ENCODE peak calls at places on chromosomes 12 and 14, in nine cellular contexts. W, H, E, U, B, Q, Y, X and A are unnamed samples.

GRCh38 chr12:55707841-55708694 is at the start of gene ITGA7:
- DNase-seq in W (peak; percentile 84), H (peak; percentile 92), E (peak; percentile 45), U (peak; percentile 47), B (no peak), Q (peak; percentile 62), Y (peak; percentile 65), X (peak; percentile 78), A (no peak)

GRCh38 chr12:48815281-48816110 is 2.8 kb upstream of the CACNB3 start:
- DNase-seq in W (peak; percentile 67), H (peak; percentile 92), E (no peak), U (no peak), B (no peak), Q (peak; percentile 92), Y (peak; percentile 49), X (peak; percentile 92), A (no peak)

GRCh38 chr14:68952544-68953535 is 26.3 kb downstream of the ACTN1 start:
- DNase-seq in W (no peak), H (peak; percentile 85), E (no peak), U (no peak), B (no peak), Q (peak; percentile 86), Y (no peak), X (peak; percentile 90), A (no peak)

GRCh38 chr12:108589028-108589839 is 8.7 kb downstream of the TMEM119 start:
- DNase-seq in W (no peak), H (no peak), E (no peak), U (no peak), B (no peak), Q (no peak), Y (no peak), X (peak; percentile 78), A (no peak)

GRCh38 chr12:46547421-46548340 is 175.1 kb upstream of the SLC38A2 start:
- DNase-seq in W (no peak), H (no peak), E (no peak), U (no peak), B (no peak), Q (peak; percentile 27), Y (no peak), X (peak; percentile 46), A (no peak)

GRCh38 chr12:14367097-14367661 is 1.7 kb downstream of the ATF7IP start:
- DNase-seq in W (no peak), H (no peak), E (no peak), U (no peak), B (no peak), Q (peak; percentile 8), Y (no peak), X (no peak), A (no peak)

GRCh38 chr12:86349196-86349595 is 93.0 kb upstream of the MGAT4C start:
- DNase-seq in W (no peak), H (no peak), E (no peak), U (no peak), B (no peak), Q (no peak), Y (no peak), X (no peak), A (no peak)

GRCh38 chr12:104695453-104696148 is 238.9 kb downstream of the CHST11 start:
- DNase-seq in W (no peak), H (no peak), E (peak; percentile 54), U (peak; percentile 64), B (peak; percentile 42), Q (peak; percentile 87), Y (peak; percentile 78), X (peak; percentile 53), A (peak; percentile 76)

GRCh38 chr14:95896628-95897027 is 20.0 kb downstream of the TUNAR start:
- DNase-seq in W (no peak), H (no peak), E (no peak), U (no peak), B (no peak), Q (no peak), Y (no peak), X (no peak), A (no peak)

GRCh38 chr12:85825751-85826150 is 10.5 kb downstream of the RASSF9 start:
- DNase-seq in W (no peak), H (no peak), E (no peak), U (no peak), B (no peak), Q (no peak), Y (no peak), X (no peak), A (no peak)

GRCh38 chr12:57276935-57277563 is 26.1 kb upstream of the STAC3 start:
- DNase-seq in W (no peak), H (no peak), E (no peak), U (no peak), B (no peak), Q (peak; percentile 30), Y (peak; percentile 39), X (peak; percentile 65), A (no peak)

GRCh38 chr12:46364300-46364696 is 8.3 kb downstream of the SLC38A2 start:
- DNase-seq in W (no peak), H (no peak), E (no peak), U (no peak), B (no peak), Q (no peak), Y (no peak), X (no peak), A (no peak)